ENCODE peak calls at places on chromosomes 7 and 10, in eight cellular contexts. One of them, this sample, is unnamed.

GRCh38 chr10:71080381-71081228 is 131.8 kb upstream of the UNC5B start:
- DNase-seq in vagina: peak; percentile 56
- DNase-seq in CD8-positive, alpha-beta memory T cell: no peak
- DNase-seq in uterus: no peak
- DNase-seq in naive thymus-derived CD4-positive, alpha-beta T cell: no peak
- DNase-seq in SK-N-SH: no peak
- DNase-seq in colonic mucosa: peak; percentile 6
- DNase-seq in cardiac muscle cell: no peak
- DNase-seq in this sample: no peak

GRCh38 chr7:27182285-27182827 is 2.7 kb downstream of the HOXA11 start:
- DNase-seq in cardiac muscle cell: no peak
- DNase-seq in vagina: no peak
- DNase-seq in naive thymus-derived CD4-positive, alpha-beta T cell: no peak
- DNase-seq in SK-N-SH: no peak
- DNase-seq in uterus: peak; percentile 35
- DNase-seq in colonic mucosa: no peak
- DNase-seq in CD8-positive, alpha-beta memory T cell: no peak
- DNase-seq in this sample: no peak

GRCh38 chr10:73910764-73911552 is at the start of gene PLAU:
- DNase-seq in CD8-positive, alpha-beta memory T cell: peak; percentile 28
- DNase-seq in SK-N-SH: peak; percentile 86
- DNase-seq in cardiac muscle cell: peak; percentile 43
- DNase-seq in vagina: no peak
- DNase-seq in colonic mucosa: peak; percentile 70
- DNase-seq in uterus: no peak
- DNase-seq in naive thymus-derived CD4-positive, alpha-beta T cell: peak; percentile 33
- DNase-seq in this sample: peak; percentile 36

GRCh38 chr7:19224951-19225350 is 79.7 kb upstream of the FERD3L start:
- DNase-seq in uterus: no peak
- DNase-seq in SK-N-SH: no peak
- DNase-seq in CD8-positive, alpha-beta memory T cell: no peak
- DNase-seq in vagina: no peak
- DNase-seq in cardiac muscle cell: no peak
- DNase-seq in colonic mucosa: no peak
- DNase-seq in naive thymus-derived CD4-positive, alpha-beta T cell: no peak
- DNase-seq in this sample: no peak

GRCh38 chr10:101227765-101228681 is 1.2 kb downstream of the LBX1 start:
- DNase-seq in cardiac muscle cell: no peak
- DNase-seq in naive thymus-derived CD4-positive, alpha-beta T cell: no peak
- DNase-seq in colonic mucosa: no peak
- DNase-seq in CD8-positive, alpha-beta memory T cell: no peak
- DNase-seq in SK-N-SH: peak; percentile 76
- DNase-seq in uterus: no peak
- DNase-seq in vagina: no peak
- DNase-seq in this sample: no peak

GRCh38 chr7:83876593-83876992 is 227.7 kb upstream of the SEMA3E start:
- DNase-seq in CD8-positive, alpha-beta memory T cell: no peak
- DNase-seq in vagina: no peak
- DNase-seq in naive thymus-derived CD4-positive, alpha-beta T cell: no peak
- DNase-seq in cardiac muscle cell: peak; percentile 30
- DNase-seq in SK-N-SH: no peak
- DNase-seq in colonic mucosa: no peak
- DNase-seq in uterus: no peak
- DNase-seq in this sample: no peak

GRCh38 chr7:48427671-48428070 is 256.4 kb downstream of the ABCA13 start:
- DNase-seq in naive thymus-derived CD4-positive, alpha-beta T cell: no peak
- DNase-seq in uterus: no peak
- DNase-seq in vagina: no peak
- DNase-seq in colonic mucosa: no peak
- DNase-seq in CD8-positive, alpha-beta memory T cell: no peak
- DNase-seq in SK-N-SH: no peak
- DNase-seq in cardiac muscle cell: no peak
- DNase-seq in this sample: no peak

GRCh38 chr10:102449321-102450123 is 1.8 kb downstream of the C10orf95 start:
- DNase-seq in cardiac muscle cell: peak; percentile 77
- DNase-seq in colonic mucosa: peak; percentile 91
- DNase-seq in uterus: peak; percentile 78
- DNase-seq in SK-N-SH: peak; percentile 68
- DNase-seq in CD8-positive, alpha-beta memory T cell: peak; percentile 83
- DNase-seq in vagina: no peak
- DNase-seq in naive thymus-derived CD4-positive, alpha-beta T cell: peak; percentile 81
- DNase-seq in this sample: peak; percentile 78

GRCh38 chr10:124338276-124338915 is 80.3 kb downstream of the OAT start:
- DNase-seq in naive thymus-derived CD4-positive, alpha-beta T cell: no peak
- DNase-seq in SK-N-SH: no peak
- DNase-seq in cardiac muscle cell: no peak
- DNase-seq in colonic mucosa: no peak
- DNase-seq in uterus: no peak
- DNase-seq in CD8-positive, alpha-beta memory T cell: no peak
- DNase-seq in vagina: no peak
- DNase-seq in this sample: no peak

GRCh38 chr7:155916926-155917655 is 104.8 kb upstream of the SHH start:
- DNase-seq in CD8-positive, alpha-beta memory T cell: no peak
- DNase-seq in SK-N-SH: no peak
- DNase-seq in vagina: no peak
- DNase-seq in uterus: no peak
- DNase-seq in colonic mucosa: no peak
- DNase-seq in naive thymus-derived CD4-positive, alpha-beta T cell: no peak
- DNase-seq in cardiac muscle cell: no peak
- DNase-seq in this sample: no peak

GRCh38 chr7:124269774-124270173 is 236.9 kb upstream of the TMEM229A start:
- DNase-seq in colonic mucosa: no peak
- DNase-seq in naive thymus-derived CD4-positive, alpha-beta T cell: no peak
- DNase-seq in vagina: no peak
- DNase-seq in cardiac muscle cell: no peak
- DNase-seq in CD8-positive, alpha-beta memory T cell: no peak
- DNase-seq in uterus: no peak
- DNase-seq in SK-N-SH: peak; percentile 11
- DNase-seq in this sample: no peak

GRCh38 chr10:58436071-58436470 is 50.9 kb downstream of the TFAM start:
- DNase-seq in SK-N-SH: no peak
- DNase-seq in CD8-positive, alpha-beta memory T cell: no peak
- DNase-seq in vagina: no peak
- DNase-seq in colonic mucosa: peak; percentile 34
- DNase-seq in naive thymus-derived CD4-positive, alpha-beta T cell: peak; percentile 10
- DNase-seq in uterus: no peak
- DNase-seq in cardiac muscle cell: peak; percentile 50
- DNase-seq in this sample: no peak

GRCh38 chr7:92815412-92815811 is 21.0 kb downstream of the CDK6 start:
- DNase-seq in naive thymus-derived CD4-positive, alpha-beta T cell: no peak
- DNase-seq in vagina: no peak
- DNase-seq in cardiac muscle cell: no peak
- DNase-seq in colonic mucosa: no peak
- DNase-seq in CD8-positive, alpha-beta memory T cell: no peak
- DNase-seq in SK-N-SH: no peak
- DNase-seq in uterus: no peak
- DNase-seq in this sample: no peak

GRCh38 chr7:42232275-42232674 is 4.7 kb downstream of the GLI3 start:
- DNase-seq in naive thymus-derived CD4-positive, alpha-beta T cell: no peak
- DNase-seq in uterus: peak; percentile 62
- DNase-seq in colonic mucosa: no peak
- DNase-seq in SK-N-SH: no peak
- DNase-seq in vagina: no peak
- DNase-seq in cardiac muscle cell: peak; percentile 59
- DNase-seq in CD8-positive, alpha-beta memory T cell: no peak
- DNase-seq in this sample: no peak

GRCh38 chr10:87761892-87762291 is 56.1 kb downstream of the ATAD1 start:
- DNase-seq in naive thymus-derived CD4-positive, alpha-beta T cell: no peak
- DNase-seq in cardiac muscle cell: peak; percentile 69
- DNase-seq in uterus: no peak
- DNase-seq in colonic mucosa: no peak
- DNase-seq in vagina: no peak
- DNase-seq in SK-N-SH: no peak
- DNase-seq in CD8-positive, alpha-beta memory T cell: no peak
- DNase-seq in this sample: no peak

GRCh38 chr10:93261961-93262610 is 188.4 kb downstream of the CYP26A1 start:
- DNase-seq in naive thymus-derived CD4-positive, alpha-beta T cell: no peak
- DNase-seq in colonic mucosa: no peak
- DNase-seq in CD8-positive, alpha-beta memory T cell: no peak
- DNase-seq in cardiac muscle cell: peak; percentile 38
- DNase-seq in uterus: no peak
- DNase-seq in vagina: no peak
- DNase-seq in SK-N-SH: no peak
- DNase-seq in this sample: no peak

GRCh38 chr7:87599336-87599735 is 1.3 kb downstream of the ABCB1 start:
- DNase-seq in SK-N-SH: peak; percentile 68
- DNase-seq in colonic mucosa: peak; percentile 32
- DNase-seq in vagina: no peak
- DNase-seq in cardiac muscle cell: no peak
- DNase-seq in uterus: no peak
- DNase-seq in CD8-positive, alpha-beta memory T cell: peak; percentile 14
- DNase-seq in naive thymus-derived CD4-positive, alpha-beta T cell: peak; percentile 37
- DNase-seq in this sample: no peak

GRCh38 chr10:104109908-104110662 is 11.9 kb upstream of the SFR1 start:
- DNase-seq in SK-N-SH: no peak
- DNase-seq in colonic mucosa: no peak
- DNase-seq in naive thymus-derived CD4-positive, alpha-beta T cell: no peak
- DNase-seq in CD8-positive, alpha-beta memory T cell: no peak
- DNase-seq in cardiac muscle cell: peak; percentile 81
- DNase-seq in uterus: no peak
- DNase-seq in vagina: no peak
- DNase-seq in this sample: no peak

GRCh38 chr7:32117837-32118236 is 47.6 kb upstream of the PDE1C start:
- DNase-seq in cardiac muscle cell: peak; percentile 5
- DNase-seq in naive thymus-derived CD4-positive, alpha-beta T cell: no peak
- DNase-seq in CD8-positive, alpha-beta memory T cell: no peak
- DNase-seq in vagina: no peak
- DNase-seq in SK-N-SH: no peak
- DNase-seq in colonic mucosa: no peak
- DNase-seq in uterus: no peak
- DNase-seq in this sample: no peak

GRCh38 chr7:70569335-70569819 is 562.6 kb upstream of the GALNT17 start:
- DNase-seq in uterus: no peak
- DNase-seq in vagina: peak; percentile 44
- DNase-seq in cardiac muscle cell: no peak
- DNase-seq in naive thymus-derived CD4-positive, alpha-beta T cell: no peak
- DNase-seq in colonic mucosa: no peak
- DNase-seq in SK-N-SH: no peak
- DNase-seq in CD8-positive, alpha-beta memory T cell: no peak
- DNase-seq in this sample: no peak

GRCh38 chr7:38878694-38879457 is 30.1 kb downstream of the VPS41 start:
- DNase-seq in uterus: no peak
- DNase-seq in vagina: no peak
- DNase-seq in naive thymus-derived CD4-positive, alpha-beta T cell: no peak
- DNase-seq in CD8-positive, alpha-beta memory T cell: no peak
- DNase-seq in cardiac muscle cell: no peak
- DNase-seq in SK-N-SH: no peak
- DNase-seq in colonic mucosa: no peak
- DNase-seq in this sample: no peak

GRCh38 chr10:12635127-12635541 is 285.8 kb downstream of the CAMK1D start:
- DNase-seq in naive thymus-derived CD4-positive, alpha-beta T cell: peak; percentile 35
- DNase-seq in colonic mucosa: no peak
- DNase-seq in SK-N-SH: no peak
- DNase-seq in uterus: no peak
- DNase-seq in CD8-positive, alpha-beta memory T cell: no peak
- DNase-seq in cardiac muscle cell: no peak
- DNase-seq in vagina: no peak
- DNase-seq in this sample: no peak

GRCh38 chr7:32905175-32905662 is 13.7 kb upstream of the KBTBD2 start:
- DNase-seq in uterus: peak; percentile 47
- DNase-seq in vagina: no peak
- DNase-seq in colonic mucosa: peak; percentile 60
- DNase-seq in naive thymus-derived CD4-positive, alpha-beta T cell: peak; percentile 80
- DNase-seq in SK-N-SH: peak; percentile 83
- DNase-seq in cardiac muscle cell: peak; percentile 76
- DNase-seq in CD8-positive, alpha-beta memory T cell: peak; percentile 73
- DNase-seq in this sample: peak; percentile 50

DNA sequence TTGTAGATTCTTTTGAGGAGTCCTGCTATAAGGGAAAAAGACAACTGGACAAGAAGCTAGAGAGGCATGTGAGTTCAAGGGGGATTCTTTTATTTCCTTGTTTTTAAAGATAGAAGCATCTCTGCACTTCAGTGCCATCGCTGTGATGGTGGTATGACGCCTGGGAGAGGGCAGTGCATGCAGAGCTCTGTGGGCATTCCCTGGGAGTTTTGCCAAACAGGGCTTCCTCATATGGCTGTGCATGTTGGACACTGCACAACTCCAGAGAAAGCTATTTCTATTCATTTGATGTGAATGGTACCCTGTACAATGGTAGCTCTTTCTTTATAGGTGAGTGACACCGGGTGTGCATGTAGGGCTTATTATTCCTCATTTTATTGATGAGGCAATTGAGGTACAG is 599.5 kb upstream of the DPP6 start:
- DNase-seq in colonic mucosa: no peak
- DNase-seq in SK-N-SH: no peak
- DNase-seq in uterus: no peak
- DNase-seq in naive thymus-derived CD4-positive, alpha-beta T cell: no peak
- DNase-seq in cardiac muscle cell: no peak
- DNase-seq in CD8-positive, alpha-beta memory T cell: no peak
- DNase-seq in vagina: no peak
- DNase-seq in this sample: no peak
- H3K9me3 ChIP-seq in colonic mucosa: no peaks in the 10 kb centered on the region
- H3K9me3 ChIP-seq in SK-N-SH: no peaks in the 10 kb centered on the region
- H3K9me3 ChIP-seq in uterus: no peaks in the 10 kb centered on the region
- H3K9me3 ChIP-seq in naive thymus-derived CD4-positive, alpha-beta T cell: no peaks in the 10 kb centered on the region
- H3K9me3 ChIP-seq in cardiac muscle cell: no peaks in the 10 kb centered on the region
- H3K9me3 ChIP-seq in CD8-positive, alpha-beta memory T cell: no peaks in the 10 kb centered on the region
- H3K9me3 ChIP-seq in vagina: no peaks in the 10 kb centered on the region
- H3K9me3 ChIP-seq in this sample: no peaks in the 10 kb centered on the region

GRCh38 chr10:152915-153314 is 17.7 kb downstream of the ZMYND11 start:
- DNase-seq in vagina: no peak
- DNase-seq in naive thymus-derived CD4-positive, alpha-beta T cell: no peak
- DNase-seq in uterus: no peak
- DNase-seq in colonic mucosa: no peak
- DNase-seq in SK-N-SH: no peak
- DNase-seq in cardiac muscle cell: no peak
- DNase-seq in CD8-positive, alpha-beta memory T cell: no peak
- DNase-seq in this sample: no peak
- H3K9me3 ChIP-seq in vagina: no peaks in the 10 kb centered on the region
- H3K9me3 ChIP-seq in naive thymus-derived CD4-positive, alpha-beta T cell: no peaks in the 10 kb centered on the region
- H3K9me3 ChIP-seq in uterus: no peaks in the 10 kb centered on the region
- H3K9me3 ChIP-seq in colonic mucosa: no peaks in the 10 kb centered on the region
- H3K9me3 ChIP-seq in SK-N-SH: no peaks in the 10 kb centered on the region
- H3K9me3 ChIP-seq in cardiac muscle cell: no peaks in the 10 kb centered on the region
- H3K9me3 ChIP-seq in CD8-positive, alpha-beta memory T cell: no peaks in the 10 kb centered on the region
- H3K9me3 ChIP-seq in this sample: no peaks in the 10 kb centered on the region

GRCh38 chr7:158247758-158248487 is 339.7 kb downstream of the PTPRN2 start:
- DNase-seq in uterus: no peak
- DNase-seq in naive thymus-derived CD4-positive, alpha-beta T cell: no peak
- DNase-seq in colonic mucosa: no peak
- DNase-seq in vagina: peak; percentile 52
- DNase-seq in SK-N-SH: no peak
- DNase-seq in CD8-positive, alpha-beta memory T cell: no peak
- DNase-seq in cardiac muscle cell: no peak
- DNase-seq in this sample: no peak
- H3K9me3 ChIP-seq in uterus: no peaks in the 10 kb centered on the region
- H3K9me3 ChIP-seq in naive thymus-derived CD4-positive, alpha-beta T cell: no peaks in the 10 kb centered on the region
- H3K9me3 ChIP-seq in colonic mucosa: no peaks in the 10 kb centered on the region
- H3K9me3 ChIP-seq in vagina: no peaks in the 10 kb centered on the region
- H3K9me3 ChIP-seq in SK-N-SH: peaks cover 5% of the 10 kb centered on the region
- H3K9me3 ChIP-seq in CD8-positive, alpha-beta memory T cell: no peaks in the 10 kb centered on the region
- H3K9me3 ChIP-seq in cardiac muscle cell: no peaks in the 10 kb centered on the region
- H3K9me3 ChIP-seq in this sample: no peaks in the 10 kb centered on the region

DNA sequence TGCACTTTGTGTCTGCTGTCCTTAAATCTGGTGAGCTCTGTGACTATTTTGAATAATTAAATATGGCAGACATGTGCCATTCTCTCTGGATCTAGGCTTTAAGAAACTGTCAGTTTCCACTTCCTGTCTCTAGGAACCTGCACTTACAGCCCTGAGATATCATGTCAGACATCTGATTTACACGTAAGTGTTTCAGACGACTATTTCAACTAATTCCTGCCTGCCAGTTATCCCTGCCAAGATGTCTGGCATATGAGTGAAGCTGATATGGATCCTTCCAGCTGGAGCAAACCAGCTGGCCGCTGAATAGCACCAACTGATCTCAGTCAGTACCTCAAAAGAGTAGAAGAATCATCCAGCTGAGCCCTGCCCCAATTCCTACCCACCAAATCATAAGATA is 362.2 kb upstream of the SMIM30 start:
- DNase-seq in colonic mucosa: no peak
- DNase-seq in uterus: no peak
- DNase-seq in naive thymus-derived CD4-positive, alpha-beta T cell: no peak
- DNase-seq in CD8-positive, alpha-beta memory T cell: no peak
- DNase-seq in vagina: no peak
- DNase-seq in cardiac muscle cell: no peak
- DNase-seq in SK-N-SH: no peak
- DNase-seq in this sample: no peak
- H3K9me3 ChIP-seq in colonic mucosa: no peaks in the 10 kb centered on the region
- H3K9me3 ChIP-seq in uterus: no peaks in the 10 kb centered on the region
- H3K9me3 ChIP-seq in naive thymus-derived CD4-positive, alpha-beta T cell: no peaks in the 10 kb centered on the region
- H3K9me3 ChIP-seq in CD8-positive, alpha-beta memory T cell: no peaks in the 10 kb centered on the region
- H3K9me3 ChIP-seq in vagina: no peaks in the 10 kb centered on the region
- H3K9me3 ChIP-seq in cardiac muscle cell: no peaks in the 10 kb centered on the region
- H3K9me3 ChIP-seq in SK-N-SH: no peaks in the 10 kb centered on the region
- H3K9me3 ChIP-seq in this sample: no peaks in the 10 kb centered on the region